ENCODE peak calls at places on chromosomes 16 and 17, in five cellular contexts. B is H1, S is IMR-90, O is neuronal stem cell, E is trophoblast cell. Z is an unnamed sample.

GRCh38 chr16:14358697-14359305 is 271.3 kb downstream of the PARN start:
- DNase-seq in B (no peak), S (no peak), E (no peak), O (no peak), Z (no peak)

GRCh38 chr16:8956265-8957060 is 7.2 kb downstream of the USP7 start:
- DNase-seq in O (no peak), B (no peak), E (no peak), S (no peak), Z (no peak)

GRCh38 chr17:81097134-81097942 is 62.4 kb downstream of the BAIAP2 start:
- DNase-seq in E (peak; percentile 70), S (peak; percentile 84), O (peak; percentile 84), B (peak; percentile 84), Z (peak; percentile 90)

GRCh38 chr16:17470871-17471744 is at the start of gene XYLT1:
- DNase-seq in O (no peak), E (peak; percentile 54), S (peak; percentile 94), B (peak; percentile 81), Z (no peak)

GRCh38 chr17:65629234-65629690 is 67.8 kb upstream of the AXIN2 start:
- DNase-seq in S (peak; percentile 13), B (no peak), O (no peak), E (no peak), Z (peak; percentile 74)

GRCh38 chr17:5042152-5043022 is 7.2 kb upstream of the SLC52A1 start:
- DNase-seq in S (no peak), B (no peak), O (no peak), E (no peak), Z (no peak)

GRCh38 chr16:89038221-89038721 is 55.4 kb upstream of the ACSF3 start:
- DNase-seq in O (no peak), E (no peak), B (no peak), S (no peak), Z (no peak)

GRCh38 chr17:29742210-29742513 is 119.5 kb upstream of the CORO6 start:
- DNase-seq in E (no peak), O (no peak), B (no peak), S (no peak), Z (no peak)

GRCh38 chr17:79041041-79041570 is 17.1 kb downstream of the C1QTNF1 start:
- DNase-seq in O (no peak), E (no peak), B (no peak), S (no peak), Z (no peak)

GRCh38 chr16:19135896-19136438 is 22.2 kb downstream of the ITPRIPL2 start:
- DNase-seq in S (peak; percentile 50), E (peak; percentile 93), B (no peak), O (no peak), Z (no peak)

DNA sequence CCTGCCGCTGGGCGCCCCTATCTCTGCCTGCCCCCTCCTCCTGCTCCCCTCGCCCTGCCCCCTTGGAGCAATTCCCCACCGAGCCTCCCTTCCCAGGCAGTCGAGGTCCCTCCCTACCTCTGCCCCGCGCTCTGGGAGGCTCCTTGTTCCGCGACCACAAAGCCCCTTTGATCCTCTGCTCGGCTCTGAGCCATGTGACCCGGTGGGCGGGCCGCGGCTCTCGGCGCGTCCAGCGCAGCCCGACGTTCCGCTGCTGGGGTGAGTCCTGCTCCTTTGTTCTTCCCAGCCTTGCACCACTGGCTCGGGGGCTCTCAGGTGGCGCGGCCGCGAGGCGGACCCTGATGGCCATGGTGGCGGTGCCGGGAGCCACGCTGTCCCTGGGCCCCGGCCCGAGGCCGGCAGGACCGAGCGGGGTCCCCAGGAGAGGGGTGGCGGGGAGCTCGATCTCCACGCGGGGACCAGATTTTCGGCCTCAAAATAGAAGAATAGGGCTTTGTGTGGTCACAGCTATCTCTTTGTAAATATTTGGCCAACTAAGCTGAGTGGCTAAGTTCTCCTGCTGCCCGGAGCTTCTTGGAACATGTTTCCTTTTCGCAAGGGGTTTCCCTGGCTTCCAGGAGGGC is 310.6 kb downstream of the SEC14L1 start:
- DNase-seq in B (peak; percentile 88), S (peak; percentile 69), O (peak; percentile 92), E (peak; percentile 34), Z (peak; percentile 83)
- H3K14ac ChIP-seq in B (no peak overlapping the region), S (peak overlapping the region; percentile 59), O (peak overlapping the region; percentile 67), E (peak overlapping the region; percentile 96), Z (no peak overlapping the region)

GRCh38 chr17:37230633-37231032 is 145.2 kb upstream of the C17orf78 start:
- DNase-seq in E (no peak), B (no peak), S (no peak), O (no peak), Z (no peak)

GRCh38 chr17:37234106-37234505 is 141.7 kb upstream of the C17orf78 start:
- DNase-seq in B (no peak), S (peak; percentile 4), O (no peak), E (no peak), Z (no peak)

GRCh38 chr17:37231882-37232281 is 143.9 kb upstream of the C17orf78 start:
- DNase-seq in O (no peak), S (no peak), B (no peak), E (no peak), Z (no peak)

GRCh38 chr17:37233001-37233400 is 142.8 kb upstream of the C17orf78 start:
- DNase-seq in B (no peak), S (no peak), E (no peak), O (no peak), Z (no peak)
- H3K36me3 ChIP-seq in B (peaks cover 66% of the 10 kb centered on the region), S (no peaks in the 10 kb centered on the region), E (peaks cover 20% of the 10 kb centered on the region), O (peaks cover 91% of the 10 kb centered on the region), Z (peaks cover 9% of the 10 kb centered on the region)

GRCh38 chr17:61488878-61489718 is 36.9 kb downstream of the TBX4 start:
- DNase-seq in S (no peak), E (no peak), B (no peak), O (no peak), Z (no peak)

GRCh38 chr17:61487668-61488595 is 35.7 kb downstream of the TBX4 start:
- DNase-seq in B (no peak), O (no peak), E (no peak), S (no peak), Z (no peak)

GRCh38 chr17:61485067-61485775 is 33.0 kb downstream of the TBX4 start:
- DNase-seq in E (no peak), O (no peak), B (no peak), S (peak; percentile 45), Z (no peak)

GRCh38 chr17:61486135-61487120 is 34.2 kb downstream of the TBX4 start:
- DNase-seq in E (no peak), S (no peak), B (no peak), O (no peak), Z (peak; percentile 61)

GRCh38 chr17:61487161-61487654 is 35.0 kb downstream of the TBX4 start:
- DNase-seq in S (no peak), O (no peak), E (no peak), B (no peak), Z (no peak)
- H3K14ac ChIP-seq in S (no peak overlapping the region), O (no peak overlapping the region), E (no peak overlapping the region), B (no peak overlapping the region), Z (no peak overlapping the region)

GRCh38 chr16:57788252-57788841 is 13.9 kb downstream of the KIFC3 start:
- DNase-seq in B (no peak), E (no peak), S (no peak), O (no peak), Z (no peak)
- H3K36me3 ChIP-seq in B (no peaks in the 10 kb centered on the region), E (peaks cover 73% of the 10 kb centered on the region), S (peaks cover 46% of the 10 kb centered on the region), O (no peaks in the 10 kb centered on the region), Z (peaks cover 24% of the 10 kb centered on the region)

GRCh38 chr16:84543253-84543652 is 38.8 kb upstream of the MEAK7 start:
- DNase-seq in E (no peak), O (no peak), S (no peak), B (no peak), Z (no peak)
- H3K14ac ChIP-seq in E (no peak overlapping the region), O (no peak overlapping the region), S (no peak overlapping the region), B (no peak overlapping the region), Z (no peak overlapping the region)

DNA sequence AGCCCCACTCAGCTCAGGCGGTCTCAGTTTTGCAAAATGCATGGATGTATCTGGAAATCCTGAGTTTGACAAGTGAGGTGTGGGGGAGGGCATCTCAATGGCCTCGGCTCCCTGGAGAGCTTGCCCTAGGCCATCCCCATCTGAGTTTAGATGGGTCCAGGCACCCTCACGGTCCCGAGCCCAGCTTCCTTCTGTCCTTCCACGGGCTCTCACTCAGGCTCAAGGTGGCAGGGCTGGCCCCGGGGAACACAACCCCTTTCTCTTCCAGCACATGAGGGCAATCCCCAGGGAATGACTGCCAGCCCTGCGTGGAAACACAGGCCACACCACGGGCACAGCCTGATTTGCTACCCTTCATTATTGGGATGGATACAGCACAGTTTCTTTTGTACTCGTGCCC is 58.4 kb downstream of the AMFR start:
- DNase-seq in B (no peak), O (no peak), E (no peak), S (no peak), Z (no peak)
- H3K36me3 ChIP-seq in B (peaks cover 3% of the 10 kb centered on the region), O (peaks cover 76% of the 10 kb centered on the region), E (peaks cover 43% of the 10 kb centered on the region), S (peaks cover 46% of the 10 kb centered on the region), Z (peaks cover 53% of the 10 kb centered on the region)